ENCODE peak calls at places on chromosomes 4 and X, in eight cellular contexts. U is esophagus muscularis mucosa; X is H1; P is CD8-positive, alpha-beta memory T cell; F is kidney; R is lower lobe of right lung; V is spleen; A is stomach. S is an unnamed sample.

GRCh38 chr4:119646347-119647071 is 17.9 kb upstream of the PDE5A start:
- DNase-seq in U (no peak), X (no peak), P (no peak), F (no peak), R (no peak), V (no peak), A (no peak), S (peak; percentile 63)

GRCh38 chr4:86898562-86898961 is 6.3 kb upstream of the C4orf36 start:
- DNase-seq in U (no peak), X (no peak), P (no peak), F (no peak), R (no peak), V (no peak), A (no peak), S (no peak)

GRCh38 chr4:149884046-149884445 is 68.4 kb upstream of the IQCM start:
- DNase-seq in U (no peak), X (no peak), P (no peak), F (no peak), R (no peak), V (no peak), A (no peak), S (peak; percentile 62)

GRCh38 chr4:139223682-139224317 is 46.8 kb upstream of the ELF2 start:
- DNase-seq in U (no peak), X (no peak), P (no peak), F (no peak), R (no peak), V (no peak), A (no peak), S (no peak)

GRCh38 chr4:148056879-148057278 is 325.0 kb downstream of the ARHGAP10 start:
- DNase-seq in U (no peak), X (no peak), P (peak; percentile 14), F (no peak), R (peak; percentile 73), V (peak; percentile 87), A (peak; percentile 52), S (peak; percentile 88)

GRCh38 chr4:60683357-60683756 is 516.8 kb upstream of the ADGRL3 start:
- DNase-seq in U (no peak), X (no peak), P (no peak), F (no peak), R (no peak), V (no peak), A (no peak), S (no peak)

GRCh38 chr4:22500128-22500611 is 15.7 kb downstream of the ADGRA3 start:
- DNase-seq in U (peak; percentile 42), X (no peak), P (no peak), F (no peak), R (no peak), V (no peak), A (peak; percentile 71), S (no peak)

GRCh38 chr4:96955226-96955625 is 1115.3 kb downstream of the PDHA2 start:
- DNase-seq in U (no peak), X (no peak), P (no peak), F (no peak), R (no peak), V (no peak), A (no peak), S (no peak)

GRCh38 chrX:53992589-53992988 is 51.7 kb downstream of the PHF8 start:
- DNase-seq in U (no peak), X (no peak), P (no peak), F (no peak), R (no peak), V (no peak), A (no peak), S (no peak)

GRCh38 chr4:101647710-101648034 is 142.9 kb upstream of the BANK1 start:
- DNase-seq in U (no peak), X (no peak), P (no peak), F (no peak), R (no peak), V (no peak), A (no peak), S (no peak)

GRCh38 chr4:151991001-151991883 is 230.4 kb upstream of the GATB start:
- DNase-seq in U (no peak), X (no peak), P (no peak), F (no peak), R (no peak), V (no peak), A (no peak), S (no peak)

GRCh38 chr4:152348670-152349069 is 187.2 kb downstream of the FBXW7 start:
- DNase-seq in U (no peak), X (no peak), P (no peak), F (no peak), R (no peak), V (no peak), A (no peak), S (no peak)

GRCh38 chrX:47248576-47248975 is 15.8 kb downstream of the USP11 start:
- DNase-seq in U (no peak), X (no peak), P (no peak), F (no peak), R (no peak), V (peak; percentile 25), A (no peak), S (no peak)

GRCh38 chrX:21932277-21932996 is 8.1 kb upstream of the SMS start:
- DNase-seq in U (no peak), X (no peak), P (no peak), F (no peak), R (no peak), V (no peak), A (no peak), S (no peak)

GRCh38 chr4:24070117-24070516 is 180.3 kb upstream of the PPARGC1A start:
- DNase-seq in U (no peak), X (no peak), P (no peak), F (no peak), R (no peak), V (no peak), A (no peak), S (no peak)

GRCh38 chrX:117196481-117196880 is 733.7 kb upstream of the CT83 start:
- DNase-seq in U (no peak), X (peak; percentile 39), P (no peak), F (no peak), R (no peak), V (no peak), A (no peak), S (no peak)

GRCh38 chr4:2487632-2488031 is 18.7 kb downstream of the RNF4 start:
- DNase-seq in U (no peak), X (no peak), P (no peak), F (peak; percentile 0), R (no peak), V (no peak), A (no peak), S (peak; percentile 6)
- H3K4me1 ChIP-seq in U (peaks cover 75% of the 10 kb centered on the region), X (peaks cover 8% of the 10 kb centered on the region), P (peaks cover 54% of the 10 kb centered on the region), F (peaks cover 15% of the 10 kb centered on the region), R (peaks cover 72% of the 10 kb centered on the region), V (peaks cover 87% of the 10 kb centered on the region), A (peaks cover 65% of the 10 kb centered on the region), S (no peaks in the 10 kb centered on the region)

GRCh38 chr4:64306255-64306565 is 103.0 kb downstream of the TECRL start:
- DNase-seq in U (no peak), X (no peak), P (no peak), F (no peak), R (no peak), V (no peak), A (no peak), S (no peak)
- H3K4me1 ChIP-seq in U (no peaks in the 10 kb centered on the region), X (no peaks in the 10 kb centered on the region), P (no peaks in the 10 kb centered on the region), F (no peaks in the 10 kb centered on the region), R (no peaks in the 10 kb centered on the region), V (no peaks in the 10 kb centered on the region), A (no peaks in the 10 kb centered on the region), S (no peaks in the 10 kb centered on the region)

DNA sequence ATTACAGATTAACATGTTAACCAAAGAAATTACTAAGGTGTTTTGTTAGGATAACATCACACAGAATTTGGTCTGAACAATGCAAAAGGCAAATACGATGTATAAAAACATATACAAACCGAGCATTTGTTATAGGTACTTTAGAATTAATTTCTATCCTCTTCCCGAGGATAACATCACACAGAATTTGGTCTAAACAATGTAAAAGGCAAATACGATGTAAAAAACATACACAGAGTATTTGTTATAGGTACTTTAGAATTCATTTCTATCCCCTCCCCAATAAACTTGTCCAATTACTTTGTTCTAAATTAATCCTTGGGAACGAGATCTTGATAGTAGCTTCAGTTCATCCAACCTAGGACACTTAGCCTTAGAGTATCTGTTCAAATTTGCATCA is 7.6 kb downstream of the HNRNPDL start:
- DNase-seq in U (no peak), X (no peak), P (no peak), F (no peak), R (no peak), V (no peak), A (no peak), S (no peak)
- H3K4me1 ChIP-seq in U (peaks cover 20% of the 10 kb centered on the region), X (peaks cover 3% of the 10 kb centered on the region), P (peaks cover 24% of the 10 kb centered on the region), F (peaks cover 9% of the 10 kb centered on the region), R (peaks cover 27% of the 10 kb centered on the region), V (peaks cover 22% of the 10 kb centered on the region), A (peaks cover 28% of the 10 kb centered on the region), S (no peaks in the 10 kb centered on the region)

GRCh38 chr4:76703123-76703490 is 194.8 kb downstream of the SOWAHB start:
- DNase-seq in U (no peak), X (no peak), P (no peak), F (no peak), R (no peak), V (no peak), A (no peak), S (no peak)

GRCh38 chr4:76697129-76697803 is 200.7 kb downstream of the SOWAHB start:
- DNase-seq in U (no peak), X (no peak), P (no peak), F (no peak), R (no peak), V (no peak), A (no peak), S (no peak)

GRCh38 chr4:76698141-76698540 is 199.8 kb downstream of the SOWAHB start:
- DNase-seq in U (no peak), X (no peak), P (no peak), F (no peak), R (no peak), V (no peak), A (no peak), S (no peak)

GRCh38 chr4:76702440-76703122 is 195.4 kb downstream of the SOWAHB start:
- DNase-seq in U (no peak), X (no peak), P (no peak), F (no peak), R (no peak), V (no peak), A (no peak), S (no peak)

DNA sequence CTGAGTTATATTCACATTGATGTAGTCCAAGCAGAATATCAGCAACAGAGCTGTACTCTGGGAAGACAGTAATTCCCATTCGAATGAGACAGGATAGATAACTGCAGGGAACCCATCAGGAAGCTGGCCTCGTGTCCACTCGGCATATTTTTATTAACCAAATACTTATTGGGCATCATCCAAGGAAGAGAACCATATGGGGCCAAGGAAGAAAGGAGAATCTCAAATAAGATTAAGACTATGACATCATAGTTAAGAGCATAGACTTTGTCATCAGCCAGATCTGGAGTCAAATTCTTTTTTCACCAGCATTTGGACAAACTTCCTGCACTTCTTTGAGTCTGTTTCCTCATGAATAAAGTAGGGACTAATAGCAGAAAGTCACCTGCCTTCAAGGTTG is 198.0 kb downstream of the SOWAHB start:
- DNase-seq in U (no peak), X (no peak), P (no peak), F (no peak), R (no peak), V (no peak), A (no peak), S (no peak)
- H3K4me1 ChIP-seq in U (peaks cover 16% of the 10 kb centered on the region), X (peaks cover 23% of the 10 kb centered on the region), P (no peaks in the 10 kb centered on the region), F (peaks cover 27% of the 10 kb centered on the region), R (peaks cover 21% of the 10 kb centered on the region), V (no peaks in the 10 kb centered on the region), A (peaks cover 60% of the 10 kb centered on the region), S (peaks cover 44% of the 10 kb centered on the region)

S was measured in aorta.